ENCODE peak calls at places on chromosomes 7 and 10, in nine cellular contexts. One of them, this sample, is unnamed.

GRCh38 chr7:113774182-113774807 is 144.5 kb downstream of the PPP1R3A start:
- DNase-seq in HEK293T: peak
- DNase-seq in progenitor cell of endocrine pancreas: no peak
- DNase-seq in activated CD4-positive, alpha-beta memory T cell treated with anti-CD3 and anti-CD28 coated beads, Interleukin-2, amount 10 ng/mL, durations not matched to agents 7 days and 5 days: no peak
- DNase-seq in GM04504: no peak
- DNase-seq in posterior vena cava: no peak
- DNase-seq in COR-L47: peak
- DNase-seq in HTR-8/SVneo: peak
- DNase-seq in erythroblast: peak
- DNase-seq in this sample: peak

GRCh38 chr7:24401628-24402593 is 117.9 kb downstream of the NPY start:
- DNase-seq in HTR-8/SVneo: peak
- DNase-seq in COR-L47: no peak
- DNase-seq in posterior vena cava: no peak
- DNase-seq in activated CD4-positive, alpha-beta memory T cell treated with anti-CD3 and anti-CD28 coated beads, Interleukin-2, amount 10 ng/mL, durations not matched to agents 7 days and 5 days: no peak
- DNase-seq in progenitor cell of endocrine pancreas: no peak
- DNase-seq in GM04504: no peak
- DNase-seq in erythroblast: peak
- DNase-seq in HEK293T: no peak
- DNase-seq in this sample: peak

GRCh38 chr7:114818501-114818900 is 103.4 kb upstream of the MDFIC start:
- DNase-seq in erythroblast: no peak
- DNase-seq in HEK293T: no peak
- DNase-seq in HTR-8/SVneo: no peak
- DNase-seq in posterior vena cava: no peak
- DNase-seq in GM04504: peak
- DNase-seq in activated CD4-positive, alpha-beta memory T cell treated with anti-CD3 and anti-CD28 coated beads, Interleukin-2, amount 10 ng/mL, durations not matched to agents 7 days and 5 days: no peak
- DNase-seq in COR-L47: no peak
- DNase-seq in progenitor cell of endocrine pancreas: no peak
- DNase-seq in this sample: no peak

GRCh38 chr7:94357076-94357475 is 37.6 kb upstream of the COL1A2 start:
- DNase-seq in HTR-8/SVneo: no peak
- DNase-seq in activated CD4-positive, alpha-beta memory T cell treated with anti-CD3 and anti-CD28 coated beads, Interleukin-2, amount 10 ng/mL, durations not matched to agents 7 days and 5 days: no peak
- DNase-seq in COR-L47: no peak
- DNase-seq in progenitor cell of endocrine pancreas: no peak
- DNase-seq in GM04504: no peak
- DNase-seq in HEK293T: no peak
- DNase-seq in erythroblast: no peak
- DNase-seq in posterior vena cava: no peak
- DNase-seq in this sample: no peak

GRCh38 chr7:641269-641671 is 85.2 kb upstream of the DNAAF5 start:
- DNase-seq in erythroblast: no peak
- DNase-seq in posterior vena cava: peak
- DNase-seq in GM04504: no peak
- DNase-seq in activated CD4-positive, alpha-beta memory T cell treated with anti-CD3 and anti-CD28 coated beads, Interleukin-2, amount 10 ng/mL, durations not matched to agents 7 days and 5 days: no peak
- DNase-seq in HTR-8/SVneo: no peak
- DNase-seq in progenitor cell of endocrine pancreas: no peak
- DNase-seq in COR-L47: no peak
- DNase-seq in HEK293T: no peak
- DNase-seq in this sample: no peak

GRCh38 chr7:121604627-121605296 is 208.7 kb upstream of the FAM3C start:
- DNase-seq in GM04504: no peak
- DNase-seq in progenitor cell of endocrine pancreas: no peak
- DNase-seq in activated CD4-positive, alpha-beta memory T cell treated with anti-CD3 and anti-CD28 coated beads, Interleukin-2, amount 10 ng/mL, durations not matched to agents 7 days and 5 days: no peak
- DNase-seq in posterior vena cava: peak
- DNase-seq in erythroblast: no peak
- DNase-seq in COR-L47: no peak
- DNase-seq in HTR-8/SVneo: no peak
- DNase-seq in HEK293T: no peak
- DNase-seq in this sample: peak

GRCh38 chr7:96976106-96976505 is 29.2 kb upstream of the DLX6 start:
- DNase-seq in activated CD4-positive, alpha-beta memory T cell treated with anti-CD3 and anti-CD28 coated beads, Interleukin-2, amount 10 ng/mL, durations not matched to agents 7 days and 5 days: no peak
- DNase-seq in HEK293T: no peak
- DNase-seq in COR-L47: no peak
- DNase-seq in progenitor cell of endocrine pancreas: no peak
- DNase-seq in GM04504: no peak
- DNase-seq in erythroblast: no peak
- DNase-seq in HTR-8/SVneo: no peak
- DNase-seq in posterior vena cava: no peak
- DNase-seq in this sample: no peak

GRCh38 chr10:72257051-72257892 is 16.5 kb upstream of the DDIT4 start:
- DNase-seq in HTR-8/SVneo: no peak
- DNase-seq in COR-L47: no peak
- DNase-seq in GM04504: no peak
- DNase-seq in erythroblast: peak
- DNase-seq in activated CD4-positive, alpha-beta memory T cell treated with anti-CD3 and anti-CD28 coated beads, Interleukin-2, amount 10 ng/mL, durations not matched to agents 7 days and 5 days: no peak
- DNase-seq in progenitor cell of endocrine pancreas: no peak
- DNase-seq in posterior vena cava: no peak
- DNase-seq in HEK293T: no peak
- DNase-seq in this sample: peak

GRCh38 chr10:30046476-30046875 is 12.9 kb downstream of the JCAD start:
- DNase-seq in HEK293T: no peak
- DNase-seq in posterior vena cava: no peak
- DNase-seq in GM04504: no peak
- DNase-seq in erythroblast: no peak
- DNase-seq in progenitor cell of endocrine pancreas: no peak
- DNase-seq in HTR-8/SVneo: no peak
- DNase-seq in activated CD4-positive, alpha-beta memory T cell treated with anti-CD3 and anti-CD28 coated beads, Interleukin-2, amount 10 ng/mL, durations not matched to agents 7 days and 5 days: no peak
- DNase-seq in COR-L47: no peak
- DNase-seq in this sample: no peak

GRCh38 chr7:13414661-13415105 is 574.8 kb downstream of the ETV1 start:
- DNase-seq in HEK293T: no peak
- DNase-seq in COR-L47: no peak
- DNase-seq in erythroblast: no peak
- DNase-seq in progenitor cell of endocrine pancreas: no peak
- DNase-seq in GM04504: no peak
- DNase-seq in posterior vena cava: no peak
- DNase-seq in HTR-8/SVneo: no peak
- DNase-seq in activated CD4-positive, alpha-beta memory T cell treated with anti-CD3 and anti-CD28 coated beads, Interleukin-2, amount 10 ng/mL, durations not matched to agents 7 days and 5 days: no peak
- DNase-seq in this sample: peak

GRCh38 chr10:90913774-90914420 is 7.0 kb downstream of the ANKRD1 start:
- DNase-seq in erythroblast: no peak
- DNase-seq in HEK293T: no peak
- DNase-seq in posterior vena cava: no peak
- DNase-seq in progenitor cell of endocrine pancreas: no peak
- DNase-seq in GM04504: no peak
- DNase-seq in activated CD4-positive, alpha-beta memory T cell treated with anti-CD3 and anti-CD28 coated beads, Interleukin-2, amount 10 ng/mL, durations not matched to agents 7 days and 5 days: no peak
- DNase-seq in HTR-8/SVneo: no peak
- DNase-seq in COR-L47: no peak
- DNase-seq in this sample: no peak

GRCh38 chr7:78179211-78179610 is 380.6 kb downstream of the PHTF2 start:
- DNase-seq in HEK293T: no peak
- DNase-seq in activated CD4-positive, alpha-beta memory T cell treated with anti-CD3 and anti-CD28 coated beads, Interleukin-2, amount 10 ng/mL, durations not matched to agents 7 days and 5 days: no peak
- DNase-seq in COR-L47: no peak
- DNase-seq in posterior vena cava: no peak
- DNase-seq in erythroblast: no peak
- DNase-seq in progenitor cell of endocrine pancreas: no peak
- DNase-seq in GM04504: no peak
- DNase-seq in HTR-8/SVneo: no peak
- DNase-seq in this sample: no peak